ENCODE peak calls at places on chromosome 7, in four cellular contexts. A is tibial artery; R is EL; O is CD4-positive, alpha-beta memory T cell. Q is an unnamed sample.

GRCh38 chr7:151871904-151872303 is 5.0 kb downstream of the PRKAG2 start:
- DNase-seq in A (no peak), R (peak; percentile 5), O (no peak), Q (no peak)

GRCh38 chr7:156034397-156034796 is 222.1 kb upstream of the SHH start:
- DNase-seq in A (no peak), R (no peak), O (no peak), Q (no peak)

GRCh38 chr7:123230603-123231002 is 30.8 kb upstream of the SLC13A1 start:
- DNase-seq in A (no peak), R (no peak), O (no peak), Q (no peak)

GRCh38 chr7:151579642-151580041 is 59.9 kb upstream of the RHEB start:
- DNase-seq in A (no peak), R (no peak), O (no peak), Q (no peak)

GRCh38 chr7:71255537-71256178 is 123.7 kb downstream of the GALNT17 start:
- DNase-seq in A (no peak), R (no peak), O (no peak), Q (no peak)

GRCh38 chr7:131358636-131359035 is 31.0 kb downstream of the MKLN1 start:
- DNase-seq in A (no peak), R (no peak), O (no peak), Q (no peak)

GRCh38 chr7:66627151-66627681 is 1.5 kb upstream of the KCTD7 start:
- DNase-seq in A (no peak), R (no peak), O (no peak), Q (no peak)

GRCh38 chr7:104123786-104124185 is 84.0 kb downstream of the ORC5 start:
- DNase-seq in A (no peak), R (peak; percentile 68), O (no peak), Q (no peak)

GRCh38 chr7:35035511-35035921 is 1.8 kb downstream of the DPY19L1 start:
- DNase-seq in A (no peak), R (peak; percentile 52), O (peak; percentile 22), Q (no peak)

GRCh38 chr7:90334193-90334843 is 12.2 kb upstream of the GTPBP10 start:
- DNase-seq in A (no peak), R (no peak), O (no peak), Q (no peak)

GRCh38 chr7:29285451-29285807 is 90.9 kb downstream of the CHN2 start:
- DNase-seq in A (no peak), R (peak; percentile 73), O (peak; percentile 2), Q (no peak)

GRCh38 chr7:39269034-39269433 is 291.3 kb downstream of the POU6F2 start:
- DNase-seq in A (no peak), R (no peak), O (no peak), Q (no peak)

GRCh38 chr7:157612664-157613561 is 276.1 kb downstream of the DNAJB6 start:
- DNase-seq in A (peak; percentile 46), R (no peak), O (peak; percentile 77), Q (peak; percentile 90)

GRCh38 chr7:2107386-2108085 is 125.2 kb downstream of the MAD1L1 start:
- DNase-seq in A (no peak), R (no peak), O (no peak), Q (no peak)